ENCODE peak calls at places on chromosomes 4 and X, in ten cellular contexts. K is naive thymus-derived CD4-positive, alpha-beta T cell; V is upper lobe of right lung; J is cardiac muscle cell; M is PC-3; L is transverse colon; F is endodermal cell; O is dorsolateral prefrontal cortex; A is HCT116; U is lower lobe of right lung. E is an unnamed sample.

GRCh38 chrX:86887341-86887740 is 630.3 kb upstream of the KLHL4 start:
- DNase-seq in K (no peak), V (no peak), J (no peak), M (no peak), L (no peak), F (no peak), O (no peak), A (no peak), U (no peak), E (no peak)

GRCh38 chr4:17206829-17207773 is 304.8 kb downstream of the QDPR start:
- DNase-seq in K (no peak), V (no peak), J (no peak), M (no peak), L (no peak), F (no peak), O (no peak), A (no peak), U (no peak), E (no peak)

GRCh38 chr4:41140410-41140809 is 73.9 kb downstream of the APBB2 start:
- DNase-seq in K (no peak), V (no peak), J (no peak), M (no peak), L (no peak), F (peak; percentile 55), O (no peak), A (no peak), U (no peak), E (no peak)

GRCh38 chrX:55767100-55767499 is 49.6 kb downstream of the RRAGB start:
- DNase-seq in K (no peak), V (no peak), J (peak; percentile 39), M (peak; percentile 59), L (no peak), F (no peak), O (no peak), A (no peak), U (no peak), E (no peak)

GRCh38 chr4:110636677-110637407 is 14.0 kb upstream of the PITX2 start:
- DNase-seq in K (no peak), V (no peak), J (peak; percentile 60), M (no peak), L (peak; percentile 73), F (peak; percentile 88), O (no peak), A (peak; percentile 57), U (no peak), E (no peak)

GRCh38 chrX:291411-291901 is 10.3 kb downstream of the PLCXD1 start:
- DNase-seq in K (no peak), V (peak; percentile 58), J (no peak), M (no peak), L (no peak), F (no peak), O (no peak), A (no peak), U (peak; percentile 39), E (no peak)

GRCh38 chrX:137187540-137187939 is 153.7 kb upstream of the GPR101 start:
- DNase-seq in K (no peak), V (no peak), J (no peak), M (no peak), L (no peak), F (no peak), O (no peak), A (no peak), U (no peak), E (no peak)

GRCh38 chr4:8573266-8573665 is 6.9 kb upstream of the GPR78 start:
- DNase-seq in K (no peak), V (peak; percentile 28), J (no peak), M (no peak), L (no peak), F (no peak), O (no peak), A (no peak), U (no peak), E (no peak)

GRCh38 chr4:48300004-48300403 is 30.4 kb upstream of the TEC start:
- DNase-seq in K (no peak), V (no peak), J (no peak), M (peak; percentile 22), L (no peak), F (no peak), O (no peak), A (no peak), U (no peak), E (no peak)

GRCh38 chr4:75549019-75549418 is 6.8 kb upstream of the ODAPH start:
- DNase-seq in K (no peak), V (no peak), J (no peak), M (no peak), L (no peak), F (no peak), O (no peak), A (no peak), U (no peak), E (no peak)

GRCh38 chr4:38135201-38135600 is 175.0 kb downstream of the PTTG2 start:
- DNase-seq in K (no peak), V (no peak), J (no peak), M (no peak), L (no peak), F (no peak), O (no peak), A (no peak), U (no peak), E (no peak)

GRCh38 chr4:48139688-48140087 is 5.6 kb upstream of the TXK start:
- DNase-seq in K (peak; percentile 54), V (no peak), J (peak; percentile 21), M (peak; percentile 39), L (no peak), F (no peak), O (no peak), A (no peak), U (no peak), E (no peak)

GRCh38 chr4:89438102-89438831 is 130.7 kb upstream of the GPRIN3 start:
- DNase-seq in K (peak; percentile 25), V (peak; percentile 62), J (peak; percentile 54), M (peak; percentile 66), L (peak; percentile 30), F (peak; percentile 87), O (no peak), A (peak; percentile 72), U (peak; percentile 36), E (no peak)

GRCh38 chr4:2046031-2046961 is 12.8 kb upstream of the NAT8L start:
- DNase-seq in K (no peak), V (peak; percentile 45), J (no peak), M (no peak), L (no peak), F (peak; percentile 47), O (no peak), A (no peak), U (no peak), E (no peak)

GRCh38 chrX:46727445-46727844 is 31.5 kb downstream of the SLC9A7 start:
- DNase-seq in K (no peak), V (no peak), J (peak; percentile 36), M (no peak), L (no peak), F (no peak), O (no peak), A (no peak), U (no peak), E (no peak)

GRCh38 chrX:46722742-46723568 is 36.0 kb downstream of the SLC9A7 start:
- DNase-seq in K (no peak), V (no peak), J (no peak), M (peak; percentile 29), L (no peak), F (no peak), O (no peak), A (no peak), U (no peak), E (no peak)
- H3K27ac ChIP-seq in K (no peak overlapping the region), V (no peak overlapping the region), J (no peak overlapping the region), M (peak overlapping the region; percentile 45), L (no peak overlapping the region), F (no peak overlapping the region), O (no peak overlapping the region), A (no peak overlapping the region), U (no peak overlapping the region), E (no peak overlapping the region)

GRCh38 chrX:133786382-133786781 is 199.0 kb downstream of the GPC3 start:
- DNase-seq in K (no peak), V (no peak), J (no peak), M (no peak), L (no peak), F (no peak), O (no peak), A (no peak), U (no peak), E (no peak)

GRCh38 chrX:133776072-133776471 is 209.3 kb downstream of the GPC3 start:
- DNase-seq in K (no peak), V (peak; percentile 55), J (peak; percentile 6), M (peak; percentile 49), L (peak; percentile 9), F (peak; percentile 84), O (peak; percentile 21), A (no peak), U (peak; percentile 41), E (no peak)

GRCh38 chrX:133783273-133783672 is 202.1 kb downstream of the GPC3 start:
- DNase-seq in K (no peak), V (no peak), J (no peak), M (no peak), L (no peak), F (no peak), O (no peak), A (no peak), U (no peak), E (no peak)

DNA sequence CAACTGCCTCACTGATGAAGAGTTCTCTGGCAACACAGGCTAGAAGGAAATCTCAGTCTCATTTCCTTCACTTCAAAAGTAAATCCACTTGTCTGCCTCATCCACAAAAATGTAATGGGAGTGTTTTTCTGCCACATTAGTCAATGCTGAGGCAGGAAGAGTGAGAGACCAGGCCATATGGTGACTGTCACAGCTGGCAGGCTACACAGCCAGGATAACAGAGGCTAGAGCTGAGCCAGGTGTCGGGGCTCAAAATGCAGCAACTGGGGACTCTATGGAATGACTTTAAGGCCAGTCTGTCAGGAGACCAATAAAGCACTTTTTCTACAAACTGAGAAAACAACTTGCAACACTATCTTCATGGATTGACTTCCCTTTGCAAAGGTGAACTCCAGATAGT is 204.2 kb downstream of the GPC3 start:
- DNase-seq in K (no peak), V (no peak), J (no peak), M (no peak), L (no peak), F (no peak), O (no peak), A (no peak), U (no peak), E (no peak)
- H3K27ac ChIP-seq in K (no peak overlapping the region), V (no peak overlapping the region), J (peak overlapping the region; percentile 31), M (no peak overlapping the region), L (no peak overlapping the region), F (no peak overlapping the region), O (no peak overlapping the region), A (no peak overlapping the region), U (no peak overlapping the region), E (no peak overlapping the region)

GRCh38 chr4:123588631-123589223 is 192.1 kb downstream of the SPRY1 start:
- DNase-seq in K (no peak), V (no peak), J (peak; percentile 20), M (peak; percentile 78), L (peak; percentile 18), F (no peak), O (no peak), A (no peak), U (no peak), E (no peak)
- H3K27ac ChIP-seq in K (no peak overlapping the region), V (peak overlapping the region; percentile 53), J (no peak overlapping the region), M (peak overlapping the region; percentile 98), L (peak overlapping the region; percentile 80), F (no peak overlapping the region), O (no peak overlapping the region), A (peak overlapping the region; percentile 47), U (peak overlapping the region; percentile 58), E (no peak overlapping the region)

GRCh38 chr4:54744487-54744886 is 86.7 kb downstream of the KIT start:
- DNase-seq in K (no peak), V (no peak), J (no peak), M (no peak), L (no peak), F (no peak), O (no peak), A (no peak), U (no peak), E (no peak)
- H3K27ac ChIP-seq in K (no peak overlapping the region), V (no peak overlapping the region), J (no peak overlapping the region), M (no peak overlapping the region), L (no peak overlapping the region), F (no peak overlapping the region), O (no peak overlapping the region), A (no peak overlapping the region), U (no peak overlapping the region), E (no peak overlapping the region)

E was measured in uterus.